ENCODE peak calls at places on chromosome 5, in nine cellular contexts. H, X, E, S, D, L, R, K and W are unnamed samples.

GRCh38 chr5:32388429-32389111 is 56.0 kb downstream of the ZFR start:
- DNase-seq in K (no peak), D (no peak), L (no peak), H (peak; percentile 55), E (no peak), S (no peak), X (no peak), R (no peak), W (no peak)

GRCh38 chr5:31758803-31759425 is 120.0 kb downstream of the PDZD2 start:
- DNase-seq in L (no peak), S (no peak), R (no peak), X (no peak), K (no peak), D (no peak), E (no peak), H (no peak), W (no peak)

GRCh38 chr5:171521219-171521633 is 101.8 kb downstream of the FGF18 start:
- DNase-seq in L (no peak), K (peak; percentile 67), X (no peak), E (no peak), R (no peak), D (peak; percentile 67), S (peak; percentile 28), H (peak; percentile 42), W (no peak)

GRCh38 chr5:131228646-131229045 is 35.2 kb upstream of the CDC42SE2 start:
- DNase-seq in E (no peak), H (no peak), D (no peak), R (no peak), L (no peak), K (no peak), S (no peak), X (no peak), W (no peak)

GRCh38 chr5:156137482-156137881 is 189.5 kb upstream of the SGCD start:
- DNase-seq in L (no peak), R (no peak), X (no peak), H (no peak), K (no peak), S (no peak), D (no peak), E (no peak), W (no peak)

GRCh38 chr5:119996128-119996527 is 366.8 kb downstream of the FAM170A start:
- DNase-seq in H (no peak), S (no peak), K (no peak), X (no peak), R (no peak), E (no peak), D (no peak), L (no peak), W (no peak)

GRCh38 chr5:82278711-82279370 is 687 bp upstream of the RPS23 start:
- DNase-seq in R (no peak), K (no peak), X (no peak), L (no peak), S (no peak), D (no peak), H (no peak), E (no peak), W (no peak)

GRCh38 chr5:122978068-122978467 is 58.5 kb downstream of the PPIC start:
- DNase-seq in K (no peak), D (no peak), H (no peak), L (no peak), X (no peak), E (no peak), R (no peak), S (no peak), W (no peak)

GRCh38 chr5:60504342-60504741 is 195.6 kb downstream of the DEPDC1B start:
- DNase-seq in S (no peak), H (no peak), X (no peak), D (no peak), L (no peak), E (no peak), K (no peak), R (no peak), W (no peak)

GRCh38 chr5:11904270-11904906 is at the start of gene CTNND2:
- DNase-seq in D (no peak), R (no peak), L (no peak), H (no peak), K (no peak), E (peak; percentile 79), X (peak; percentile 49), S (no peak), W (no peak)

GRCh38 chr5:138159666-138160065 is 18.8 kb downstream of the BRD8 start:
- DNase-seq in E (no peak), H (no peak), R (no peak), L (no peak), S (no peak), X (no peak), D (no peak), K (no peak), W (no peak)

DNA sequence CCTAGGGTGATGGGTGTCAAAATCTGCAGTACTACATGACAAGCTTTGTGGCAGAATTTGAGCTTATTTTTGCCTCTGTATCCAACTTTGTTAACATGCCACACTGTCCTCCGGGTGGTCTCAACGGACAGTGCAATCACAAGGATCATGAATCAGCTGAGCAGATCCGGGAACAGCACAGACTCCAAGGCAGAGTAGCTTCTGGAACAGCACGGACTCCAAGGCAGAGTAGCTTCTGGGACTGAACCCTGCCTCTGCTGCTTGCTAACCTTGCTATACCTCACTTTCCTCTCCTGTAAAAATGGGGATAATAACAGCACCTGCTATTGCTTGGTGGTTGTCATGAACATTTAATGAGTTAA is 355.9 kb downstream of the SPOCK1 start:
- DNase-seq in X (no peak), S (no peak), L (no peak), K (no peak), R (no peak), E (no peak), H (no peak), D (no peak), W (no peak)
- H3K4me3 ChIP-seq in X (no peak overlapping the region), S (no peak overlapping the region), L (no peak overlapping the region), K (no peak overlapping the region), R (no peak overlapping the region), E (no peak overlapping the region), H (no peak overlapping the region), D (no peak overlapping the region), W (no peak overlapping the region)

DNA sequence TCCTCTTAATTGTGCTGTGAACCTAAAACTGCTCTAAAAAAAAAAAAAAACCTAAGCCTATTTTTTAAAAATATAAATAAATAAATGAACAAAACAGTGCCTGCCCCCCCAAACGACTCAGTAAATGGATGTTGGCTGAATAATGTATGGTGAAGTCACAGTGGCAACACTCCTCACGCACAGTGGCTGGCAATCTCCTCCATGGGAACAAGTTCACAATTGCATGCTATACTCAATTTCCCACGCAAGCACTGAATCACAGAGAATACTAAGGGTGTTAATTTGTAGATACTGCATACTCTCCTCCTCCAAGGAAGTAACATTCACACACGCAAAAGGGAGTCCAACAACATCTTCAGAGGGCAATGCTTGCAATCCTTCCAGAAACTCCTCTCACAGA is 47.5 kb downstream of the SERINC5 start:
- DNase-seq in L (no peak), X (no peak), E (no peak), D (no peak), R (no peak), S (no peak), K (no peak), H (no peak), W (no peak)
- H3K27ac ChIP-seq in L (no peak overlapping the region), X (no peak overlapping the region), E (no peak overlapping the region), D (no peak overlapping the region), R (no peak overlapping the region), S (no peak overlapping the region), K (no peak overlapping the region), H (no peak overlapping the region), W (no peak overlapping the region)

DNA sequence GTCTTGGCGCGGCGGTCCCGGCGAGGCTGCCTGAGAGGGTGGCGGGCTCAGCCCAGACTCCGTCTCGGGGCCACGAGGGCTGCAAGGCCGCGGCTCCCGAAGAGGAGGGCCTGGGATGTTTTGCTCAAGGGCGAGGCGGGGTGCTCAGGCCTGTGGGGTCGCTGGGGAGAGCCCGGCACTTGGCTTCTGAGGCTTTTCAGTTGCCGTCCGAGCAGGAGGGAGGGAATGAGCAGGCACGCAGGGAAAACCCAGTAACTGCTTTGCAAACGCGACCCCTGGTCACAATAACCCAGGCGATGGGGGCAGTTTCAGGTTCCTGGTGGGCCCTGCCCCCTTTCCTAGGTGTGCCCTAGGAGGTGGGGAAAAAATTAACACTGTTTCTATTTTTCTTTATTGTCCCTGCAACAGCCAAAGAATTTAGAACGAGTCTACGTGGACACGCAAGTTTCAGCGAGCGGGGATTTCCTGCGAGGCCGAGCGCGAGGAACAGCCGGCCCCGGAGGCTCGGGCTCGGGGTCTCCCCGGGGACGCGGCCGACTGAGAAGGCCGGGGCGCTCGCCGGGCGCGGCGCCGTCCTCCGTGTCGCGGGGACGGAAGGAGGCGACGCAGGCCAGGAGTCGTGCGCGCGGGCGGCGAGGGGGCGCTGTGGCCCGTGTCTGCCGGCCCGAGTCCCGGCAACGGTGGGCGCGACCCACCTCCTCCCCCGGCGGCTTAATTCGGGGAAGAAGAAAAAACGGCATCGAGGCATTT is 3.3 kb upstream of the IRX2 start:
- DNase-seq in E (peak; percentile 86), S (no peak), K (no peak), H (no peak), L (no peak), R (no peak), D (no peak), X (peak; percentile 61), W (no peak)
- H3K4me3 ChIP-seq in E (no peak overlapping the region), S (no peak overlapping the region), K (no peak overlapping the region), H (no peak overlapping the region), L (no peak overlapping the region), R (no peak overlapping the region), D (no peak overlapping the region), X (peak overlapping the region; percentile 55), W (no peak overlapping the region)

GRCh38 chr5:9544502-9545300 is 1.2 kb downstream of the SEMA5A start:
- DNase-seq in K (no peak), D (peak; percentile 81), L (peak; percentile 92), H (peak; percentile 75), S (no peak), R (peak; percentile 48), E (peak; percentile 92), X (peak; percentile 81), W (no peak)

GRCh38 chr5:9544056-9544455 is 1.8 kb downstream of the SEMA5A start:
- DNase-seq in X (no peak), R (no peak), K (no peak), E (no peak), H (no peak), S (no peak), D (no peak), L (no peak), W (no peak)

GRCh38 chr5:9545301-9545958 is 445 bp downstream of the SEMA5A start:
- DNase-seq in D (peak; percentile 20), E (peak; percentile 72), S (no peak), X (peak; percentile 49), K (no peak), L (peak; percentile 49), R (no peak), H (no peak), W (no peak)

GRCh38 chr5:9546973-9547947 is 1.4 kb upstream of the SEMA5A start:
- DNase-seq in X (no peak), K (no peak), L (peak; percentile 72), S (no peak), D (peak; percentile 14), H (no peak), E (no peak), R (no peak), W (no peak)

GRCh38 chr5:9545959-9546851 is at the start of gene SEMA5A:
- DNase-seq in R (peak; percentile 57), K (no peak), L (peak; percentile 91), S (no peak), E (peak; percentile 89), X (peak; percentile 77), H (peak; percentile 33), D (peak; percentile 71), W (peak; percentile 7)
- H3K27ac ChIP-seq in R (no peak within 1 kb of the TSS), K (peak within 1 kb of the TSS; percentile 91), L (peak within 1 kb of the TSS; percentile 88), S (no peak within 1 kb of the TSS), E (peak within 1 kb of the TSS; percentile 89), X (peak within 1 kb of the TSS; percentile 86), H (no peak within 1 kb of the TSS), D (peak within 1 kb of the TSS; percentile 66), W (no peak within 1 kb of the TSS)

GRCh38 chr5:623531-623930 is 11.4 kb downstream of the CEP72 start:
- DNase-seq in L (no peak), K (no peak), D (no peak), X (no peak), E (no peak), R (no peak), H (no peak), S (no peak), W (no peak)
- H3K4me3 ChIP-seq in L (no peak overlapping the region), K (no peak overlapping the region), D (no peak overlapping the region), X (no peak overlapping the region), E (no peak overlapping the region), R (no peak overlapping the region), H (no peak overlapping the region), S (no peak overlapping the region), W (no peak overlapping the region)